ENCODE peak calls at places on chromosomes 7 and 10, in eight cellular contexts. W is tibial nerve, T is pancreas, A is uterus, Z is IMR-90, J is neuronal stem cell, F is heart right ventricle, U is mesendoderm. O is an unnamed sample.

GRCh38 chr10:118721005-118721876 is 33.5 kb downstream of the CACUL1 start:
- DNase-seq in U (peak; percentile 51), Z (peak; percentile 62), A (peak; percentile 34), T (no peak), W (peak; percentile 98), J (peak; percentile 63), F (no peak), O (peak; percentile 67)

GRCh38 chr10:3783721-3784432 is 1.1 kb downstream of the KLF6 start:
- DNase-seq in T (no peak), Z (peak; percentile 61), F (peak; percentile 78), A (peak; percentile 69), U (peak; percentile 94), W (peak; percentile 76), J (peak; percentile 75), O (peak; percentile 80)

GRCh38 chr7:7924303-7924702 is 44.3 kb upstream of the GLCCI1 start:
- DNase-seq in T (no peak), W (no peak), Z (no peak), F (no peak), A (no peak), U (peak; percentile 21), J (no peak), O (no peak)

GRCh38 chr10:21926949-21927348 is 76.6 kb downstream of the DNAJC1 start:
- DNase-seq in F (no peak), Z (peak; percentile 94), T (no peak), J (no peak), A (no peak), W (peak; percentile 8), U (peak; percentile 67), O (no peak)

GRCh38 chr7:157441023-157441399 is 104.2 kb downstream of the DNAJB6 start:
- DNase-seq in W (no peak), J (no peak), F (no peak), U (no peak), A (no peak), Z (no peak), T (no peak), O (peak; percentile 55)

GRCh38 chr10:14126697-14127440 is 203.9 kb downstream of the FRMD4A start:
- DNase-seq in J (no peak), F (no peak), A (no peak), W (no peak), T (no peak), U (no peak), Z (peak; percentile 67), O (no peak)

GRCh38 chr7:73443543-73444255 is 10.1 kb downstream of the FZD9 start:
- DNase-seq in F (no peak), Z (no peak), U (no peak), A (no peak), J (no peak), W (no peak), T (no peak), O (peak; percentile 3)

GRCh38 chr7:92916751-92917369 is 80.5 kb upstream of the CDK6 start:
- DNase-seq in U (peak; percentile 97), T (no peak), J (peak; percentile 64), F (no peak), Z (peak; percentile 44), A (no peak), W (no peak), O (no peak)

GRCh38 chr10:101693701-101694055 is 1.3 kb downstream of the FBXW4 start:
- DNase-seq in W (peak; percentile 21), T (no peak), U (peak; percentile 30), F (no peak), A (no peak), Z (peak; percentile 60), J (no peak), O (peak; percentile 24)

GRCh38 chr10:599767-600166 is 89.7 kb downstream of the DIP2C start:
- DNase-seq in Z (no peak), U (no peak), W (no peak), A (no peak), T (peak; percentile 35), J (no peak), F (no peak), O (no peak)

GRCh38 chr7:12403287-12404181 is at the start of gene VWDE:
- DNase-seq in F (peak; percentile 9), U (peak; percentile 90), T (peak; percentile 65), J (peak; percentile 58), Z (no peak), A (no peak), W (no peak), O (no peak)

GRCh38 chr10:35467186-35467585 is 130.9 kb downstream of the CCNY start:
- DNase-seq in W (no peak), Z (no peak), F (no peak), J (no peak), U (no peak), T (no peak), A (no peak), O (no peak)
- H3K4me1 ChIP-seq in W (peaks cover 39% of the 10 kb centered on the region), Z (peaks cover 27% of the 10 kb centered on the region), F (peaks cover 100% of the 10 kb centered on the region), J (peaks cover 35% of the 10 kb centered on the region), U (peaks cover 33% of the 10 kb centered on the region), T (peaks cover 25% of the 10 kb centered on the region), A (peaks cover 11% of the 10 kb centered on the region), O (no peaks in the 10 kb centered on the region)

GRCh38 chr10:109835257-109835656 is 88.1 kb downstream of the XPNPEP1 start:
- DNase-seq in F (no peak), U (no peak), Z (no peak), W (no peak), J (no peak), T (no peak), A (no peak), O (no peak)
- H3K27ac ChIP-seq in F (no peak overlapping the region), U (no peak overlapping the region), Z (no peak overlapping the region), W (no peak overlapping the region), J (no peak overlapping the region), T (no peak overlapping the region), A (peak overlapping the region; percentile 38), O (no peak overlapping the region)

GRCh38 chr10:59575269-59575668 is 134.4 kb downstream of the SLC16A9 start:
- DNase-seq in T (no peak), Z (no peak), F (no peak), A (no peak), U (peak; percentile 73), J (no peak), W (no peak), O (no peak)
- H3K4me1 ChIP-seq in T (no peaks in the 10 kb centered on the region), Z (peaks cover 3% of the 10 kb centered on the region), F (peaks cover 9% of the 10 kb centered on the region), A (no peaks in the 10 kb centered on the region), U (peaks cover 3% of the 10 kb centered on the region), J (peaks cover 2% of the 10 kb centered on the region), W (no peaks in the 10 kb centered on the region), O (no peaks in the 10 kb centered on the region)

GRCh38 chr10:133022784-133023115 is 65.0 kb upstream of the ADGRA1 start:
- DNase-seq in J (no peak), F (no peak), W (no peak), U (peak; percentile 8), Z (no peak), T (no peak), A (no peak), O (no peak)
- H3K27ac ChIP-seq in J (no peak overlapping the region), F (no peak overlapping the region), W (no peak overlapping the region), U (no peak overlapping the region), Z (no peak overlapping the region), T (no peak overlapping the region), A (no peak overlapping the region), O (no peak overlapping the region)

O was measured in tibial artery.